ENCODE peak calls at places on chromosome 12, in six cellular contexts. L is CD8-positive, alpha-beta T cell; D is Panc1; S is SK-N-SH; R is heart left ventricle; G is B cell. O is an unnamed sample.
A peak's percentile ranks its signal among the peaks of the same experiment; 100 is the strongest.

GRCh38 chr12:1779783-1780182 is 40.6 kb upstream of the LRTM2 start:
- DNase-seq in L (no peak), D (no peak), S (no peak), R (no peak), G (no peak), O (no peak)

GRCh38 chr12:27645671-27646070 is 50.6 kb upstream of the REP15 start:
- DNase-seq in L (no peak), D (no peak), S (peak; percentile 3), R (no peak), G (no peak), O (no peak)

GRCh38 chr12:70830221-70831061 is 90.1 kb downstream of the PTPRR start:
- DNase-seq in L (no peak), D (no peak), S (no peak), R (no peak), G (no peak), O (no peak)

GRCh38 chr12:89988556-89988955 is 279.9 kb upstream of the ATP2B1 start:
- DNase-seq in L (no peak), D (no peak), S (no peak), R (no peak), G (no peak), O (no peak)

GRCh38 chr12:48861111-48861510 is 4.6 kb downstream of the RND1 start:
- DNase-seq in L (no peak), D (no peak), S (no peak), R (no peak), G (no peak), O (no peak)

GRCh38 chr12:25248137-25248536 is 2.6 kb downstream of the KRAS start:
- DNase-seq in L (no peak), D (no peak), S (no peak), R (no peak), G (no peak), O (no peak)

GRCh38 chr12:128971802-128972201 is 118.5 kb downstream of the GLT1D1 start:
- DNase-seq in L (no peak), D (no peak), S (no peak), R (no peak), G (no peak), O (no peak)

GRCh38 chr12:116561181-116561821 is 2.1 kb downstream of the MAP1LC3B2 start:
- DNase-seq in L (no peak), D (no peak), S (no peak), R (no peak), G (no peak), O (no peak)

GRCh38 chr12:107277850-107278249 is 184.5 kb upstream of the CRY1 start:
- DNase-seq in L (no peak), D (no peak), S (no peak), R (no peak), G (no peak), O (no peak)

GRCh38 chr12:109113661-109114321 is 2.6 kb upstream of the ACACB start:
- DNase-seq in L (no peak), D (no peak), S (no peak), R (no peak), G (no peak), O (no peak)

GRCh38 chr12:11892065-11892391 is 178.7 kb upstream of the BCL2L14 start:
- DNase-seq in L (no peak), D (no peak), S (no peak), R (no peak), G (no peak), O (no peak)
- TF ChIP-seq CTCF in L (no peak), D (peak; percentile 26), S (peak; percentile 48), R (peak; percentile 15), G (no peak), O (no peak)

GRCh38 chr12:64347630-64348029 is 42.9 kb downstream of the C12orf56 start:
- DNase-seq in L (no peak), D (no peak), S (no peak), R (no peak), G (no peak), O (no peak)

GRCh38 chr12:64351265-64351664 is 39.3 kb downstream of the C12orf56 start:
- DNase-seq in L (no peak), D (no peak), S (no peak), R (no peak), G (no peak), O (no peak)

GRCh38 chr12:64352181-64352580 is 38.4 kb downstream of the C12orf56 start:
- DNase-seq in L (no peak), D (no peak), S (no peak), R (no peak), G (no peak), O (no peak)
- TF ChIP-seq CTCF in L (no peak), D (no peak), S (peak; percentile 22), R (no peak), G (no peak), O (no peak)

GRCh38 chr12:31234955-31235867 is 90.7 kb downstream of the SINHCAF start:
- DNase-seq in L (no peak), D (no peak), S (peak; percentile 68), R (no peak), G (no peak), O (no peak)
- TF ChIP-seq CTCF in L (no peak), D (peak; percentile 35), S (peak; percentile 56), R (peak; percentile 27), G (no peak), O (no peak)

DNA sequence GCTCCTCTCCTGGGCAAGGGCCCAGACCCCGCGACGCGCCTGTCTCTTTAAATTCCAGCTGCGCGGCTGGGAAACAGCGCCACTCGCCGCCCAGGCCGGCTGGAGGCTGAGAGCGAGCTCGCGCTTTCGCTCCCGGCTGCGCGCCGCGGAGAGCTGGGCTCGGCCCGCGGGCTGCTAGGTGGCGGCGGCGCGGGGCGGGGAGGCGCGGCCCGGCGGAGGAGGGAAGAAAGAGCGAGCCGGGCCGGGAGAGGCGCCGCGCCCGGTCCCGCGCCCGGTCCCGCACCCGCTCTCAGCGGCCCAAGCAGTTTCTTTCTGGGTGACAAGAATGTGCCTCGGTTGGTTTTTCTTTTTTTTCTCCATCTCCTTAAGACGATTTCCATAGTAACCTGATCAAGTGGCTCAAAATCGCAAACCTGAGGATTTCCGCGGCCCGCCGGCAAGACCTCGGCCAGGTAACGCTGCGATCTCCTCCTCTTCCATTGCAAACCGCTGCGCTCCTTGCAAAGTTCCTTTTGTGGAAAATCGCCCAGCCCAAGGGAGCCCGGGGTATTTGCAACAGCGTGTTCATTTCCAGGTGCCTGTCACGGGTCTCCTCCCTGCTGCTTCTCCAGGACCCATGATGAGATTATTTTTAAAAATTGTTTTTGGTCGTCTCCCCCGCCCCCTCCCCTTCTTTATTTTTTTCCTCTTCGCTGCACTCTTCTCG is 259.5 kb upstream of the E2F7 start:
- DNase-seq in L (no peak), D (no peak), S (peak; percentile 87), R (peak; percentile 86), G (no peak), O (peak; percentile 83)
- TF ChIP-seq CTCF in L (no peak), D (peak; percentile 86), S (peak; percentile 60), R (peak; percentile 9), G (no peak), O (peak; percentile 74)

DNA sequence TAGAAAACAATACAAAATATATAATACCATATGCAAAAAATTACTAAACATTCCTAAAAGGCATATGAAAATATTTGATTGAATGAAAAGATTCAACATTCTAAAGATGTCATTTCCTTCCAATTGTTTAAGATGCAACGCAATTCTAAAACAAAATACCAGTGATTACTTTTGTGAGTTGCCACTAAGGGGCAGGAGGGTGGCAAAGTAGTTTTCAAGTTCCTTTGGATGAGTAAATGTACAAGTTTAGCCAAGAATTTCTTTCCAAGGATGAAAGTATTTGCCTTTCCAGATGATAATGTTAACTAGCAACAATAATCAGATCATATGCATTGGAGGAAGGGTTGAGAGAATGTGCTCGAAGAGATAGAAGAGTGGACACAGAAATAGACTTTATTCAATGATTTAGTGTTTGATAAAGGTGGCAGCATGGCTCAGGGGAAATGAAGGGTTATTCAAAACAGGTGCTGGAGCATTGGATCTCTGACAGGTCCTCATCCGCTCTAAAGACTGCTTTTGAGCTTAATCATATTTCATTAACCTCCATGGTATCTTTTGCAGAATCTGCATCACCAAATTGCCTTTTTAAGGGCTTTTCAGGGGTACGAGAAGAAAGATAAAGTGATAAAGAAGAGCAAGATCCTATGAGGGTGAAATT is 678.5 kb upstream of the TBX3 start:
- DNase-seq in L (no peak), D (no peak), S (peak; percentile 36), R (no peak), G (no peak), O (no peak)
- TF ChIP-seq CTCF in L (no peak), D (no peak), S (peak; percentile 55), R (no peak), G (no peak), O (no peak)

DNA sequence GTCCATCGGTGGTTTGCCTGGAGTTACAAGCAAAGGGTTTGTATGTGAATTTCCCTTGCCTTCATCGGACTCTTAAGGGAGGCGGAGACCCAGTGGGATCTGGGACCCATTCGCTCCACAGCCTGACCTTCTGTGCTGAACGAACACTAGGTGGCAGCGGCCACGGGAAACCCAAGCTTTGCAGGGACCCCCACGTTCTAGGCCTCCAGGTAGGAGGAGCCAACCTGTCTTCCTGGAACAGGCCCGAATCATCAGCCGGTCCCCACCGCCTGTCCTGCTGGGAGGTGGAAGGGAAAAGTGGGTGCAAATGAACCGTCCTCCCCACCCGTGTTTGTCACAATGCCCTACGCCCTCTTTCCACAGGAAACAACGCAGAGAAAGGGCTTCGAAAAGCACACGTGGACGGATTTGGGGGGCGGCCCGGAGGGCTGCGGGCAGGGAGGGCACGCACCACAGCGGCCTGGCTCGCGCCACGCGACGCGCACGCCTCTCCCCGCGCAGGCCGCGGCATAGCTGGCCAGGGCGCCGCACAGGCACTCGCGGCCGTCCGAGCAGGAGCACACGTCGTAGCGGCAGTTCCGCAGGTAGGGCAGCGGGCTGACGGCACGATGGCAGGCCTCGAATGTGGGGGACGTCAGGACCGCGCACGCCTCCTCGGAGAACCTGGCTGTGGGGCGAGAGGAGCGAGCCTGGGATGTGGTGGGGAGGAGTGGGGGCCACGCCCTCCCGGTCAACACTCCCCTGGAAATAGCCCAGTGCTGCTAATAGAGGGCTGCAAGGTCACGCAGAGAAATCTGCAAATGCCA is 67.9 kb downstream of the VWF start:
- DNase-seq in L (peak; percentile 65), D (no peak), S (peak; percentile 74), R (no peak), G (peak; percentile 27), O (peak; percentile 43)
- TF ChIP-seq CTCF in L (peak; percentile 33), D (peak; percentile 47), S (peak; percentile 49), R (no peak), G (no peak), O (no peak)

GRCh38 chr12:65565601-65566560 is 258.4 kb upstream of the HMGA2 start:
- DNase-seq in L (no peak), D (no peak), S (no peak), R (no peak), G (no peak), O (no peak)
- TF ChIP-seq CTCF in L (no peak), D (no peak), S (peak; percentile 27), R (no peak), G (no peak), O (no peak)